ENCODE peak calls at places on chromosome 14, in four cellular contexts. P is K562, H is GM12878, N is HepG2. F is an unnamed sample.

GRCh38 chr14:61337893-61338292 is 16.5 kb downstream of the PRKCH start:
- DNase-seq in H (no peak), N (no peak), P (no peak), F (no peak)

GRCh38 chr14:22268875-22269274 is 320.1 kb downstream of the DAD1 start:
- DNase-seq in N (no peak), H (no peak), P (no peak), F (no peak)

GRCh38 chr14:64937176-64937820 is 5.2 kb downstream of the GPX2 start:
- DNase-seq in H (no peak), P (no peak), N (no peak), F (no peak)

GRCh38 chr14:100767788-100768536 is 41.3 kb downstream of the DLK1 start:
- DNase-seq in P (no peak), H (no peak), N (no peak), F (no peak)

GRCh38 chr14:54147285-54147684 is 190.7 kb upstream of the BMP4 start:
- DNase-seq in P (no peak), H (no peak), N (no peak), F (no peak)

GRCh38 chr14:22096511-22096890 is 422.9 kb upstream of the OR4E1 start:
- DNase-seq in N (no peak), P (no peak), H (no peak), F (no peak)

GRCh38 chr14:58151701-58152568 is at the start of gene ARMH4:
- DNase-seq in P (peak), H (no peak), N (peak), F (peak)

GRCh38 chr14:53570411-53571387 is 385.9 kb downstream of the BMP4 start:
- DNase-seq in N (no peak), P (no peak), H (peak), F (no peak)

GRCh38 chr14:61752626-61753025 is 9.6 kb upstream of the SNAPC1 start:
- DNase-seq in H (peak), N (no peak), P (no peak), F (no peak)

GRCh38 chr14:80164991-80165390 is 46.3 kb downstream of the DIO2 start:
- DNase-seq in N (no peak), P (no peak), H (no peak), F (no peak)

GRCh38 chr14:65750906-65751305 is 338.4 kb downstream of the FUT8 start:
- DNase-seq in N (no peak), P (no peak), H (no peak), F (no peak)

GRCh38 chr14:23120405-23121251 is 1.6 kb upstream of the CEBPE start:
- DNase-seq in H (peak), P (peak), N (peak), F (peak)

GRCh38 chr14:65588426-65589140 is 176.1 kb downstream of the FUT8 start:
- DNase-seq in H (no peak), P (no peak), N (no peak), F (no peak)

GRCh38 chr14:70804556-70805162 is 4.7 kb downstream of the MAP3K9 start:
- DNase-seq in N (no peak), P (no peak), H (no peak), F (no peak)

GRCh38 chr14:74302160-74302628 is 540 bp downstream of the ABCD4 start:
- DNase-seq in H (peak), N (peak), P (peak), F (no peak)

GRCh38 chr14:31387091-31387490 is 33.3 kb downstream of the HEATR5A start:
- DNase-seq in N (no peak), P (no peak), H (no peak), F (no peak)

GRCh38 chr14:63650336-63650952 is 8.8 kb upstream of the WDR89 start:
- DNase-seq in H (peak), N (no peak), P (no peak), F (no peak)

GRCh38 chr14:52333823-52334657 is 19.9 kb downstream of the PTGER2 start:
- DNase-seq in N (no peak), H (no peak), P (no peak), F (no peak)

GRCh38 chr14:101823081-101823480 is 61.6 kb downstream of the PPP2R5C start:
- DNase-seq in N (no peak), H (no peak), P (no peak), F (no peak)

GRCh38 chr14:53011053-53011462 is 60.2 kb upstream of the FERMT2 start:
- DNase-seq in P (no peak), H (no peak), N (peak), F (peak)

GRCh38 chr14:51616256-51616655 is 35.5 kb upstream of the FRMD6 start:
- DNase-seq in H (no peak), P (no peak), N (no peak), F (no peak)

GRCh38 chr14:87115234-87115633 is 877.7 kb downstream of the GALC start:
- DNase-seq in P (no peak), H (no peak), N (no peak), F (no peak)

GRCh38 chr14:52052289-52052943 is 16.4 kb downstream of the NID2 start:
- DNase-seq in P (no peak), N (no peak), H (no peak), F (no peak)

GRCh38 chr14:54566410-54567223 is at the start of gene SAMD4A:
- DNase-seq in H (no peak), N (peak), P (peak), F (peak)

GRCh38 chr14:99232406-99233214 is 39.4 kb downstream of the BCL11B start:
- DNase-seq in P (no peak), N (no peak), H (no peak), F (no peak)

GRCh38 chr14:53519137-53519536 is 366.0 kb upstream of the DDHD1 start:
- DNase-seq in P (no peak), N (no peak), H (no peak), F (no peak)

GRCh38 chr14:23436327-23437141 is 1.1 kb upstream of the MYH7 start:
- DNase-seq in N (no peak), P (peak), H (no peak), F (no peak)

GRCh38 chr14:93207468-93208308 is 632 bp downstream of the UBR7 start:
- DNase-seq in H (no peak), N (no peak), P (no peak), F (peak)

GRCh38 chr14:74510955-74511354 is 17.4 kb downstream of the ISCA2 start:
- DNase-seq in H (no peak), N (no peak), P (no peak), F (no peak)

GRCh38 chr14:28755198-28755794 is 11.3 kb upstream of the FOXG1 start:
- DNase-seq in H (no peak), N (no peak), P (no peak), F (no peak)

GRCh38 chr14:33210304-33210703 is 271.6 kb downstream of the NPAS3 start:
- DNase-seq in H (no peak), N (no peak), P (no peak), F (peak)

GRCh38 chr14:75113932-75114539 is 12.8 kb downstream of the NEK9 start:
- DNase-seq in N (no peak), H (no peak), P (no peak), F (no peak)

GRCh38 chr14:90368946-90369721 is 27.7 kb upstream of the CALM1 start:
- DNase-seq in H (no peak), N (peak), P (no peak), F (no peak)

DNA sequence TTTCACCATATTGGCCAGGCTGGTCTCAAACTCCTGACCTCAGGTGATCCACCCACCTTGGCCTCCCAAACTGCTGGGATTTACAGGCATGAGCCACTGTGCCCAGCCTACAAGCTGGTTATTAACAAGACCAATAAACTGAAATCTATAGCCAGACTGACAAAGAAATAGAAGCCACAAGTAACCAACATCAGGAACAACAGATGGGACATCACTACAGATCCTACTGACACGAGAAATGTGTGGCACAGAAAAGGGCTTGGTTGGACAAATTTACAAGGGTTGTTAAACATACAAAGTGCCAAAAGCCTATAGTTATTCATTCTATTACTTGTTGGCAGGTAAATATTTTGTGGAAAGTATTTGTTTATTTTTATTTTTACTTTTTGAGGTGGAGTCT is 11.6 kb downstream of the MTA1 start:
- DNase-seq in N (no peak), P (no peak), H (no peak), F (no peak)
- TF ChIP-seq TCF7 in N (no peak), P (no peak), H (no peak), F (no peak)

DNA sequence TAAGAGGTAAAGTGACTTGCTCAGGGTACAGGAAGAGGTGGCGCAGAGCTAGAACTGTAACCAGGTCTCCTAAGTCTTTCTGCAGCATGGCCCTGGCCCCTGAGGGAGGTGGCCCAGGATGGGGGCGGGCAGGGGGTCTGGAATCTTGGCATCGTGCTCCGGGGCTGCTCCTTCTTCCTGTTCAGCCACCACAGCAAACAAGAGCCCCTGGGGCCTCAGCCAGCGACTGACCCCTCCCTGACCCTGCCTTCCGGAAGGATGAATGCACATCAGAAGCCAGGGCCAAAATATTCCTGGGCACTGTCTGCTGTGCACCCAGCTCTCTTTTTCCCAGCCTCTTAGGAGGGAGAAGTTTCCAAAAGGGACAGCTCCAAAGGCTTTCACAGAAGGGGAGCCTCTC is 242.8 kb downstream of the DPF3 start:
- DNase-seq in N (no peak), P (no peak), H (no peak), F (no peak)
- TF ChIP-seq TCF7 in N (no peak), P (no peak), H (no peak), F (no peak)

GRCh38 chr14:96564389-96564788 is 62.2 kb downstream of the PAPOLA start:
- DNase-seq in N (no peak), H (no peak), P (no peak), F (no peak)

GRCh38 chr14:96554315-96554910 is 52.2 kb downstream of the PAPOLA start:
- DNase-seq in H (no peak), N (no peak), P (no peak), F (no peak)

DNA sequence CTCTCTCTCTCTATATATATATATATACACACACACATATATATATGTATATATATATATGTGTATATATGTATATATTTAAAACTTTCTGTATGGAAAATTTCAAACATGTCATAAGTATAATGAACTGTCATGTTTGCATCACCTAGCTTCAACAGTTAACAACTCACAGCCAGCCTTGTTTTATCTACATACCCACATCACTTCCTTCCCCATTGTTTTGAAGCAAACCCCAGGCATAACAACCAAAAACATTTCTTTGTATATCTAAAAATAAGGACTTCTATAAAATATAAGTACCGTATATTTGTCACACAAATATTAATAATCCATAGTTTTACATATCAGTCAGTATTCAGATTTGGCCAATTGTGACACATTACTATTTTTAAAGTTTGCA is 57.4 kb downstream of the PAPOLA start:
- DNase-seq in H (no peak), P (no peak), N (no peak), F (no peak)
- TF ChIP-seq TCF7 in H (no peak), P (no peak), N (no peak), F (no peak)

DNA sequence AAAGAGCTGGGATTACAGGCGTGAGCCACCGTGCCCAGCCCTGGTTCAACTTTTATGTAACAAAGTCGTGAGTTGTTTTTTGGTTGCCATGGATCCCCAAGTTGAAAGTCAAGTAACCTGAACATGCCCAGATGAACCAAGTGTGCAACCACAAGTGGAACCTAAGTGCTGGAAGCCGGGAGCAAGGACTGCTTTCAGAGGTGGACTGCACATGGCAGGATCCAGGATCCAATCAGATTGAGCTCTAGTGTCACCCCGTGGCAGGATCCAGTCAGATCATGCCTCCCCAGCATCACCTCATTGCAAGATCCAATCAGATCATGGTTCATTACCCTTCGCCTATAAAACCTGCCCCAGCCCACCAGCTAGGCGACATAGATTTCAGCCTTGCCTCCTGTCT is 43.8 kb upstream of the VASH1 start:
- DNase-seq in P (no peak), H (no peak), N (no peak), F (no peak)
- TF ChIP-seq TCF7 in P (no peak), H (no peak), N (no peak), F (no peak)

DNA sequence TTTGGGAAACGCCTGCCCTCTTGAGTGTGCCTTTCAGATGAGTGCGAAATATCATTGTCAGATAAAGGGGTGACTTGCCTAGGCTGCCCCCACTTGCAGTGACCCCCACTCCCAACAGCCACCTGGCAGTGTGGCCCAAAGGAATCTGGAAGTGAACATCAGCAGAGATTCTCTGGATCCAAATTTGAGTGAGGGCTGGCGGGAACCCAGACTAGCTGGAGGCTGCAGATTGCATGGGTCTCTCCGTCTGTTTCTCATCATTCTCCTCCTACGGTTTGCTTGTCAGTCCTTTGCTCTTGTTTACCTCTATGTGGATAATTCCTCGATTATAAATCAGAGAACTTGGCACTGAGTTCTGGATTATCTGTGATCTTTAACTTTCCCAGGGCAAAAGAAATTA is 280.8 kb downstream of the ZFP36L1 start:
- DNase-seq in H (no peak), P (no peak), N (no peak), F (no peak)
- TF ChIP-seq TCF7 in H (no peak), P (no peak), N (no peak), F (no peak)

DNA sequence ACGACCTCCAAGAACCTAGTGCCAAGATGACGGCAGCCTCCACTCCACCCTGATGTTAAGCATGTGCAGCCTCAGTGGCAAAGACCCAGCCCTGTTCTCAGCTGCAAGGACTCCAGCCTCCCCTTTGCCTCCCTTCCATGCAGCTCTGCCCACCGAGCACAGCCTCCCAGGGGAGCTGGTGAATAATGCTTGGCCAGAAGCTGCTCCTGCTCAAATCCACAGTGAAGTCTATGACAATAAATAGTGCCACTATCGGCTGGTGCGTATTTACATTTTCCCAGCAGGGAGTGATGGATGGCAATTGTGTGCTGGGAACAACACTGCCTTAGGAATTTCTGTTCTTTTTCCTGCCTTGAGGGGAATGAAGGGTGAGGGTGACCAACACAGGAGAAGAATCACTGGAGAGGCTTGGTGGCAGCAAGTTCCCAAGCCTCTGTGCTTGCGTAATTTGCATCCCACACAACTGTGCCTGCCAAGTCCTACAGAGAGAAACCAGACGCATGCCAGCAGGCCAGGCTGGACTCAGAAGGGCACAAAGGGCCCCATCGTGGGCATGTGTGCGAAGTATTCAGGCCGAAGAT is 29.9 kb upstream of the TC2N start:
- DNase-seq in H (no peak), N (no peak), P (no peak), F (no peak)
- TF ChIP-seq TCF7 in H (no peak), N (no peak), P (no peak), F (no peak)